ENCODE peak calls at places on chromosome 3, in eight cellular contexts. G, X, S, P, R, W, H and C are unnamed samples.

GRCh38 chr3:171953300-171954022 is 85.9 kb upstream of the FNDC3B start:
- DNase-seq in G (no peak), P (no peak), H (no peak), W (no peak), R (no peak), S (peak; percentile 70), X (no peak), C (peak; percentile 37)

GRCh38 chr3:18745472-18745871 is 320.3 kb upstream of the SATB1 start:
- DNase-seq in S (no peak), H (no peak), W (no peak), X (no peak), R (no peak), P (no peak), G (no peak), C (no peak)

GRCh38 chr3:95343228-95343627 is 1280.4 kb downstream of the NSUN3 start:
- DNase-seq in R (no peak), X (no peak), S (no peak), G (no peak), W (no peak), H (no peak), P (no peak), C (no peak)

GRCh38 chr3:194808709-194809108 is 123.0 kb downstream of the FAM43A start:
- DNase-seq in S (no peak), G (no peak), H (no peak), R (no peak), W (peak; percentile 45), P (peak; percentile 12), X (no peak), C (peak; percentile 88)

GRCh38 chr3:197406266-197406665 is 107.9 kb upstream of the DLG1 start:
- DNase-seq in R (peak; percentile 6), W (peak; percentile 51), G (no peak), H (peak; percentile 20), S (no peak), P (no peak), X (peak; percentile 68), C (no peak)

GRCh38 chr3:131361464-131362421 is 19.8 kb upstream of the NUDT16 start:
- DNase-seq in X (peak; percentile 96), P (peak; percentile 10), S (no peak), W (peak; percentile 58), H (peak; percentile 98), G (peak; percentile 96), R (peak; percentile 33), C (peak; percentile 74)

GRCh38 chr3:10322355-10322715 is 1.4 kb upstream of the SEC13 start:
- DNase-seq in P (no peak), R (no peak), S (no peak), W (no peak), X (no peak), G (no peak), H (no peak), C (peak; percentile 17)

GRCh38 chr3:52210550-52211046 is 12.6 kb downstream of the ALAS1 start:
- DNase-seq in X (no peak), G (peak; percentile 41), H (no peak), W (no peak), S (peak; percentile 96), P (peak; percentile 55), R (no peak), C (peak; percentile 93)

GRCh38 chr3:47370887-47371697 is 9.7 kb upstream of the PTPN23 start:
- DNase-seq in X (peak; percentile 80), G (no peak), H (peak; percentile 26), P (no peak), R (no peak), W (no peak), S (no peak), C (peak; percentile 31)

GRCh38 chr3:40476478-40477470 is at the start of gene ZNF619:
- DNase-seq in S (peak; percentile 59), P (peak; percentile 73), X (peak; percentile 94), W (peak; percentile 72), H (peak; percentile 82), G (peak; percentile 82), R (no peak), C (peak; percentile 76)

GRCh38 chr3:17136251-17136721 is 251.5 kb downstream of the PLCL2 start:
- DNase-seq in G (no peak), P (no peak), X (no peak), W (peak; percentile 7), S (no peak), H (peak; percentile 29), R (no peak), C (no peak)

GRCh38 chr3:162376761-162377160 is 880.2 kb downstream of the OTOL1 start:
- DNase-seq in H (no peak), S (no peak), W (peak; percentile 33), X (no peak), R (no peak), G (no peak), P (no peak), C (no peak)

GRCh38 chr3:122745365-122746021 is 48.1 kb downstream of the HSPBAP1 start:
- DNase-seq in S (no peak), P (peak; percentile 90), R (no peak), W (peak; percentile 40), H (no peak), G (no peak), X (no peak), C (peak; percentile 87)

GRCh38 chr3:63479661-63480035 is 172.8 kb upstream of the SNTN start:
- DNase-seq in S (no peak), X (no peak), W (no peak), R (no peak), H (no peak), P (no peak), G (no peak), C (no peak)

GRCh38 chr3:164377466-164377865 is 700.8 kb downstream of the SI start:
- DNase-seq in X (no peak), S (no peak), H (no peak), W (peak; percentile 0), G (no peak), P (no peak), R (no peak), C (no peak)

GRCh38 chr3:183490211-183490601 is 61.8 kb upstream of the MCF2L2 start:
- DNase-seq in P (no peak), W (no peak), H (no peak), R (no peak), X (no peak), G (no peak), S (no peak), C (no peak)

GRCh38 chr3:104810896-104811295 is 555.8 kb upstream of the ALCAM start:
- DNase-seq in H (peak; percentile 68), S (no peak), R (no peak), P (no peak), W (no peak), G (peak; percentile 41), X (no peak), C (peak; percentile 40)

GRCh38 chr3:190595212-190595795 is 81.4 kb downstream of the IL1RAP start:
- DNase-seq in X (no peak), S (peak; percentile 31), R (no peak), H (no peak), W (no peak), P (no peak), G (no peak), C (no peak)

GRCh38 chr3:114902691-114903101 is 244.4 kb downstream of the ZBTB20 start:
- DNase-seq in H (no peak), S (peak; percentile 16), P (peak; percentile 4), X (no peak), W (no peak), G (no peak), R (no peak), C (no peak)

GRCh38 chr3:166688665-166689064 is 691.4 kb downstream of the ZBBX start:
- DNase-seq in R (no peak), P (no peak), H (no peak), S (no peak), X (no peak), G (no peak), W (peak; percentile 3), C (peak; percentile 14)

GRCh38 chr3:142209655-142210054 is 15.7 kb downstream of the GK5 start:
- DNase-seq in X (no peak), S (no peak), W (peak; percentile 82), G (no peak), P (peak; percentile 72), H (no peak), R (peak; percentile 35), C (peak; percentile 74)
- H3K4me3 ChIP-seq in X (no peak overlapping the region), S (no peak overlapping the region), W (no peak overlapping the region), G (peak overlapping the region; percentile 6), P (no peak overlapping the region), H (no peak overlapping the region), R (peak overlapping the region; percentile 50), C (no peak overlapping the region)

GRCh38 chr3:193563999-193564398 is 9.3 kb upstream of the ATP13A4 start:
- DNase-seq in H (peak; percentile 73), P (no peak), R (no peak), W (no peak), G (peak; percentile 66), X (no peak), S (peak; percentile 9), C (peak; percentile 71)
- TF ChIP-seq CTCF in H (no peak), P (no peak), R (no peak), W (no peak), G (peak; percentile 36), X (no peak), S (peak; percentile 23), C (peak; percentile 86)

DNA sequence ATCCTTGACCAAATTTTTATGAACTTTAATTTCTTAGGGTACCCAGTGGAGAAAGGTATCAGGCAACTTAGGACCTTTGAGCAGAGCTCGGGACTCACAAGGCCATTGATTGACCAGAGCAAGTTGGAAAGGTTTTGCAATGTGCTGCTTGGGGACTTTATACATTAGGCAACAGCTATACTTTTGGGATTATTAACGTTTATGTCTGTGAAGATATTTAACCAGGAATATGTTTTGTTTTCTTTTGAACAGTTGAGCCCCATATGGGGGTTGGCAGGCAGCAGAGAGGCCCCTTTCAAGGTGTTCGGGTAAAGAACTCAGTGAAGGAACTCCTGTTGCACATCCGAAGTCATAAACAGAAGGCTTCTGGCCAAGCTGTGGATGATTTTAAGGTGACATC is 2.5 kb downstream of the NFKBIZ start:
- DNase-seq in S (no peak), G (no peak), P (no peak), H (no peak), W (no peak), X (no peak), R (no peak), C (no peak)
- H3K4me3 ChIP-seq in S (peak overlapping the region; percentile 87), G (peak overlapping the region; percentile 97), P (peak overlapping the region; percentile 96), H (no peak overlapping the region), W (peak overlapping the region; percentile 79), X (peak overlapping the region; percentile 68), R (peak overlapping the region; percentile 83), C (peak overlapping the region; percentile 88)

GRCh38 chr3:26963356-26963742 is 340.8 kb downstream of the LRRC3B start:
- DNase-seq in H (no peak), W (no peak), P (no peak), R (no peak), G (no peak), S (peak; percentile 3), X (no peak), C (no peak)
- TF ChIP-seq CTCF in H (no peak), W (no peak), P (no peak), R (no peak), G (no peak), S (peak; percentile 25), X (no peak), C (peak; percentile 29)

GRCh38 chr3:65400893-65401292 is 637.8 kb downstream of the MAGI1 start:
- DNase-seq in W (no peak), S (no peak), R (no peak), X (no peak), G (no peak), H (no peak), P (no peak), C (no peak)

GRCh38 chr3:65401359-65401810 is 637.3 kb downstream of the MAGI1 start:
- DNase-seq in S (no peak), G (no peak), H (no peak), X (no peak), W (no peak), P (no peak), R (no peak), C (no peak)

GRCh38 chr3:65402597-65402996 is 636.1 kb downstream of the MAGI1 start:
- DNase-seq in R (peak; percentile 26), P (peak; percentile 93), S (no peak), H (peak; percentile 15), W (peak; percentile 89), X (no peak), G (no peak), C (peak; percentile 97)

GRCh38 chr3:65398953-65399352 is 639.8 kb downstream of the MAGI1 start:
- DNase-seq in P (peak; percentile 58), X (no peak), H (no peak), W (peak; percentile 66), S (no peak), G (no peak), R (no peak), C (peak; percentile 70)
- H3K4me3 ChIP-seq in P (no peak overlapping the region), X (no peak overlapping the region), H (no peak overlapping the region), W (no peak overlapping the region), S (no peak overlapping the region), G (no peak overlapping the region), R (no peak overlapping the region), C (no peak overlapping the region)